ENCODE peak calls at places on chromosome 2, in four cellular contexts. W is K562, H is SK-N-SH, U is WTC11. G is an unnamed sample.

GRCh38 chr2:7813541-7814310 is 868.1 kb upstream of the ID2 start:
- DNase-seq in U (no peak), W (no peak), H (no peak), G (no peak)

GRCh38 chr2:195945056-195945455 is 123.6 kb downstream of the DNAH7 start:
- DNase-seq in U (no peak), W (no peak), H (no peak), G (no peak)

GRCh38 chr2:165891345-165891744 is 62.2 kb downstream of the TTC21B start:
- DNase-seq in U (no peak), W (no peak), H (no peak), G (no peak)

GRCh38 chr2:20579866-20580265 is 71.0 kb downstream of the HS1BP3 start:
- DNase-seq in W (no peak), H (no peak), U (no peak), G (no peak)

GRCh38 chr2:72579595-72580180 is 246.1 kb downstream of the EXOC6B start:
- DNase-seq in H (peak; percentile 27), U (no peak), W (peak; percentile 62), G (no peak)

GRCh38 chr2:189111063-189111715 is 68.4 kb downstream of the COL5A2 start:
- DNase-seq in W (no peak), U (no peak), H (no peak), G (no peak)

GRCh38 chr2:77521931-77522470 is at the start of gene LRRTM4:
- DNase-seq in U (peak; percentile 12), W (no peak), H (peak; percentile 33), G (peak; percentile 50)

GRCh38 chr2:236120829-236121228 is 47.4 kb downstream of the GBX2 start:
- DNase-seq in W (no peak), U (no peak), H (no peak), G (no peak)

GRCh38 chr2:36330456-36331395 is 24.9 kb upstream of the CRIM1 start:
- DNase-seq in H (no peak), U (no peak), W (no peak), G (no peak)

GRCh38 chr2:197705912-197706838 is 1.0 kb downstream of the MARS2 start:
- DNase-seq in W (peak; percentile 24), U (no peak), H (peak; percentile 37), G (no peak)

GRCh38 chr2:40147360-40147759 is 304.5 kb downstream of the SLC8A1 start:
- DNase-seq in H (no peak), W (no peak), U (no peak), G (no peak)

GRCh38 chr2:145800201-145801091 is 1280.5 kb upstream of the ZEB2 start:
- DNase-seq in H (no peak), W (no peak), U (no peak), G (no peak)

GRCh38 chr2:190051223-190051622 is 11.3 kb downstream of the MSTN start:
- DNase-seq in H (no peak), W (no peak), U (no peak), G (no peak)

GRCh38 chr2:165820296-165820695 is 26.2 kb upstream of the GALNT3 start:
- DNase-seq in U (no peak), W (no peak), H (no peak), G (no peak)

GRCh38 chr2:55985406-55985805 is 61.8 kb upstream of the EFEMP1 start:
- DNase-seq in W (no peak), U (no peak), H (no peak), G (no peak)

GRCh38 chr2:74267068-74267467 is 68.7 kb downstream of the MTHFD2 start:
- DNase-seq in U (peak; percentile 41), W (peak; percentile 74), H (no peak), G (no peak)

GRCh38 chr2:143452817-143453462 is 323.7 kb downstream of the ARHGAP15 start:
- DNase-seq in U (no peak), W (no peak), H (no peak), G (no peak)
- TF ChIP-seq TEAD4 in U (no peak), W (no peak), H (no peak), G (no peak)

GRCh38 chr2:232333361-232334135 is 45.0 kb upstream of the ALPP start:
- DNase-seq in W (no peak), H (peak; percentile 69), U (peak; percentile 67), G (peak; percentile 76)
- TF ChIP-seq TEAD4 in W (no peak), H (no peak), U (no peak), G (no peak)

DNA sequence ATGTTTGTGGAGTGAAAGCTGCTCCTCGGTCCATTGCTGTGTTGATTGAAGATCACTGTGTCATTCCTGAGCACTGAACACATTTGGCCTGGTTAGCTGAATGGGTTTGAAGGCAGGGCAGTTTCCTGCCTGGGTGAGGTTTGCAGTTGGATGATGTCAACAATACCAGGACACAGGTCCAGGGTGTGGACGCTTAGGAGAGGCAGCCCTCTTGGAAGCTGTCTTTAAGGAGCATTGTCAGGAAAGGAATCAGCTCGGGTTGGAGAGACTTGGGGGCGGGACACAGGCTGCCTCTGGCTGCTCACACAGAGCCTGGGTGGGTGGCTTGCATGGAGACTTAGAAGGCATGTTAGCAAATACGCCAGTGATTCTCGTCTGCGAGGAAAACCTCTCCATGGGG is 237.7 kb downstream of the SEPTIN10 start:
- DNase-seq in H (no peak), U (no peak), W (no peak), G (no peak)
- TF ChIP-seq TEAD4 in H (no peak), U (no peak), W (no peak), G (no peak)

DNA sequence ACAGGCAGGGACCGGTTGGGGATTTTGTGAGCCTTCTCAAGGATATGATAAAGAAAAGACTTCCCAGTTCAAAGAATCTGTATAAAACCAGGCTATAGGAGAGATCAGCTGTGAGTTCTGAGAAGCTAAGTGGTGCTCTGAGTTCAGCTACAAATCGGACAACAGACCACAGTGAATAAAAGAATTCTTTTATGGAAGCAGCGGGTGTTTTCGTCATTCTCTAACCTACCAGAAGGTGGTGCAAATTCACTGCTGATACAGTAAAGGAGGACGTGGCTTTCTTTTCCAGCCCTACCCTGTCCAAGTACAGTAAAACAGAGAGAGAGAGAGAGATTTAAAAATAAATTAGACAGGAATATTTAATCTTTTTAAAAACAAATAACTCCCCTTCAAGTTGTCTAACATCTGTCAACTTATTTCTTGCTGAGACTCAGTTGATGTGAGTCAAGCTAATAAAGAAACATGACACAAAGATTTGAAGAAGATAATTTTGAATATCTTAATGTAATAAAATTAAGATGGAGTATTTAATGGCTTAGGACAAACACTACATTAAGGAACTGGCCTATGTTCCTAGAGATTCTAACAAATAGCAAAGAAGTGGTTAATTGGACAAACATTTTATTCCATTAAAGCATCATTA is 133.8 kb downstream of the INSIG2 start:
- DNase-seq in W (peak; percentile 58), U (no peak), H (peak; percentile 72), G (peak; percentile 52)
- TF ChIP-seq TEAD4 in W (no peak), U (no peak), H (no peak), G (no peak)

GRCh38 chr2:238875161-238875530 is 27.3 kb downstream of the TWIST2 start:
- DNase-seq in U (peak; percentile 58), H (no peak), W (peak; percentile 8), G (no peak)
- TF ChIP-seq TEAD4 in U (no peak), H (no peak), W (no peak), G (no peak)

DNA sequence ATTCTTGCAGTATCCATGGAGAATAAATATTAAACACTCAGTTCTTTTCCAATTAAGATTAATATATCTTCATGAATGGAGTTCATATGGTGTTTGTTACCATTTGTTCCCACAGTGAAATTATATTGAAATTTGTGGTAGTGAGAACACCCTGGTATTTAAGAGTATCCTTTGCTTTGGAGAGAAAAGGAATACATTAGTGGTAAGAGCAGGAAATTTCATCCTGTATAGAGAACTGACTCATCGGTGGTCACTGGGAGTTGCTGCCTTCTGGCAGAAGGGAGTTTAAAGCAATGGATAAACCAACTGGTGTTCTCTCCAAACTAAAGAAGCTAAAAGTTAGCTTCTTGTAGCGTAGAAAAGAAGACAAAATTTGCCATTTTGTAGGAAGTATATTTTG is 107.3 kb downstream of the MYO1B start:
- DNase-seq in W (no peak), U (no peak), H (no peak), G (no peak)
- TF ChIP-seq TEAD4 in W (no peak), U (no peak), H (no peak), G (no peak)

DNA sequence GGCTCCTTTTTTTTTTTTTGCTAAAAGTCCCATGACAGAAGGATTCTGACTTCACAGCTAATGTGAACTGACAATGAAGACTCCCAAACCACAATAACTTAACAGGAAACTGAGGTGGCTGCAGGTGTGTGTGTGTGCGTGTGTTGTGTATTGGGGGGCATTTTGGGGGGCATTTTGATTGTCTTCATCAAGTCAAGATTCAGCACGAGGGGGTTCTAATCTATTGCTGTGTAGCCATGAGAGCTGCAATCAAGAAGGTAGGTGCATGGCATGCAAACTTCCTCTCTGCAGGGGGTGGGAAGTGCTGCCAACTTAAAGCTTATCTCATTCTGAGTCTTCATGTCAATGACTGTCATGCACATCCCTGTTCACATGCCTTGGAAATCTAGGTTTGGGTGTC is 25.2 kb downstream of the SPRED2 start:
- DNase-seq in U (no peak), W (no peak), H (no peak), G (no peak)
- TF ChIP-seq TEAD4 in U (no peak), W (no peak), H (no peak), G (no peak)

GRCh38 chr2:232688201-232688600 is 8.9 kb upstream of the GIGYF2 start:
- DNase-seq in W (no peak), U (no peak), H (no peak), G (no peak)

GRCh38 chr2:232683368-232683767 is 13.8 kb upstream of the GIGYF2 start:
- DNase-seq in W (no peak), U (no peak), H (no peak), G (no peak)

GRCh38 chr2:232693344-232693743 is 3.8 kb upstream of the GIGYF2 start:
- DNase-seq in W (no peak), U (no peak), H (no peak), G (no peak)

GRCh38 chr2:232687382-232688160 is 9.6 kb upstream of the GIGYF2 start:
- DNase-seq in W (no peak), U (no peak), H (no peak), G (no peak)

GRCh38 chr2:232689152-232689910 is 7.8 kb upstream of the GIGYF2 start:
- DNase-seq in W (peak; percentile 11), H (peak; percentile 60), U (no peak), G (no peak)
- TF ChIP-seq TEAD4 in W (no peak), H (no peak), U (no peak), G (no peak)

GRCh38 chr2:23545391-23545790 is 160.4 kb downstream of the KLHL29 start:
- DNase-seq in W (no peak), H (peak; percentile 82), U (no peak), G (no peak)
- TF ChIP-seq TEAD4 in W (no peak), H (no peak), U (no peak), G (no peak)

GRCh38 chr2:23426284-23426905 is 41.4 kb downstream of the KLHL29 start:
- DNase-seq in U (no peak), H (no peak), W (no peak), G (peak; percentile 41)
- TF ChIP-seq TEAD4 in U (no peak), H (no peak), W (no peak), G (no peak)